ENCODE peak calls at places on chromosomes 11 and 22, in six cellular contexts. Y is NCI-H1092; H is uterus; F is effector memory CD4-positive, alpha-beta T cell; L is lower leg skin; B is HS-5. A is an unnamed sample.

GRCh38 chr11:126339866-126340434 is 15.5 kb upstream of the ST3GAL4 start:
- DNase-seq in L (no peak), Y (no peak), H (peak; percentile 73), F (no peak), B (no peak), A (no peak)

GRCh38 chr11:131666617-131667016 is 296.2 kb downstream of the NTM start:
- DNase-seq in F (no peak), H (no peak), L (no peak), Y (no peak), B (peak; percentile 39), A (no peak)

GRCh38 chr11:27397619-27398412 is 34.8 kb upstream of the CCDC34 start:
- DNase-seq in L (no peak), F (no peak), H (no peak), B (no peak), Y (no peak), A (no peak)

GRCh38 chr11:65927904-65928397 is 8.7 kb downstream of the DRAP1 start:
- DNase-seq in Y (no peak), B (no peak), F (peak; percentile 63), L (peak; percentile 80), H (no peak), A (peak; percentile 85)

GRCh38 chr11:32918427-32918826 is 25.8 kb downstream of the QSER1 start:
- DNase-seq in B (no peak), H (no peak), L (no peak), F (no peak), Y (no peak), A (no peak)

GRCh38 chr11:120061761-120062560 is 76.0 kb downstream of the TRIM29 start:
- DNase-seq in L (peak; percentile 85), F (no peak), Y (no peak), B (no peak), H (no peak), A (no peak)

GRCh38 chr11:75582935-75583709 is 21.1 kb downstream of the SERPINH1 start:
- DNase-seq in H (peak; percentile 77), L (peak; percentile 92), Y (peak; percentile 81), F (no peak), B (no peak), A (peak; percentile 79)

GRCh38 chr11:114399490-114399889 is 821 bp downstream of the C11orf71 start:
- DNase-seq in B (no peak), H (no peak), L (no peak), F (no peak), Y (no peak), A (no peak)

GRCh38 chr22:44337658-44338004 is 24.9 kb upstream of the SHISAL1 start:
- DNase-seq in Y (no peak), B (peak; percentile 34), H (peak; percentile 90), F (no peak), L (no peak), A (no peak)

GRCh38 chr11:96290631-96291030 is 52.4 kb downstream of the MAML2 start:
- DNase-seq in L (no peak), B (no peak), Y (no peak), F (no peak), H (no peak), A (no peak)